ENCODE peak calls at places on chromosomes 4 and X, in eight cellular contexts. D is cardiac muscle cell; U is NCI-H2081; C is K562; P is SW480; B is activated T-cell treated with anti-CD3 and anti-CD28 coated beads, Interleukin-2, amount 50 U/mL, for 4 hours; H is WTC11; Q is H9. R is an unnamed sample.

GRCh38 chrX:40573763-40574162 is 7.0 kb upstream of the ATP6AP2 start:
- DNase-seq in B (peak), H (peak), D (no peak), Q (peak), U (no peak), P (peak), C (peak), R (peak)

GRCh38 chr4:142452132-142452855 is 393.8 kb downstream of the INPP4B start:
- DNase-seq in D (no peak), Q (no peak), P (no peak), U (no peak), H (no peak), C (no peak), B (no peak), R (no peak)

GRCh38 chrX:56366901-56367300 is 134.7 kb downstream of the KLF8 start:
- DNase-seq in C (no peak), H (peak), B (no peak), D (no peak), Q (peak), U (no peak), P (no peak), R (no peak)

GRCh38 chr4:3880595-3881120 is 114.5 kb downstream of the ADRA2C start:
- DNase-seq in B (peak), D (peak), C (peak), Q (peak), P (peak), H (peak), U (peak), R (peak)

GRCh38 chr4:183995489-183996049 is 90.5 kb downstream of the STOX2 start:
- DNase-seq in H (no peak), D (no peak), C (no peak), U (no peak), B (no peak), Q (no peak), P (no peak), R (peak)

GRCh38 chr4:25913851-25914669 is at the start of gene SMIM20:
- DNase-seq in H (peak), U (peak), P (peak), D (peak), Q (peak), C (peak), B (peak), R (peak)

GRCh38 chrX:121208563-121208962 is 161.2 kb downstream of the GLUD2 start:
- DNase-seq in C (no peak), P (no peak), D (no peak), Q (no peak), H (no peak), B (no peak), U (no peak), R (no peak)

GRCh38 chr4:151184523-151185458 is 85.4 kb downstream of the RPS3A start:
- DNase-seq in D (no peak), H (no peak), U (peak), C (no peak), B (no peak), P (no peak), Q (no peak), R (no peak)

GRCh38 chr4:223913-224497 is 81.3 kb downstream of the ZNF732 start:
- DNase-seq in Q (no peak), P (no peak), H (no peak), D (no peak), C (no peak), B (no peak), U (no peak), R (no peak)

R was measured in NB4.